ENCODE peak calls at places on chromosomes 7 and 10, in seven cellular contexts. Z, D, Q, P, L, V and F are unnamed samples.
A peak's percentile ranks its signal among the peaks of the same experiment; 100 is the strongest.

GRCh38 chr10:118832242-118832651 is 77.5 kb upstream of the CACUL1 start:
- DNase-seq in Z (no peak), Q (peak; percentile 72), P (peak; percentile 18), L (peak; percentile 37), V (no peak), D (peak; percentile 51), F (no peak)

GRCh38 chr10:65765006-65765546 is 1160.8 kb upstream of the LRRTM3 start:
- DNase-seq in D (no peak), L (no peak), Q (no peak), P (no peak), V (no peak), Z (no peak), F (no peak)

GRCh38 chr10:49611166-49611814 is 1.2 kb downstream of the SLC18A3 start:
- DNase-seq in L (no peak), V (no peak), D (no peak), Z (peak; percentile 54), Q (no peak), P (no peak), F (no peak)

GRCh38 chr7:15963206-15963605 is 276.7 kb upstream of the MEOX2 start:
- DNase-seq in P (no peak), D (no peak), L (no peak), Z (no peak), Q (no peak), V (no peak), F (no peak)

GRCh38 chr7:463362-464176 is 56.1 kb downstream of the PDGFA start:
- DNase-seq in L (no peak), Q (no peak), Z (peak; percentile 58), V (peak; percentile 19), D (no peak), P (no peak), F (no peak)

GRCh38 chr7:117597755-117598154 is 117.9 kb downstream of the CFTR start:
- DNase-seq in L (no peak), Q (no peak), D (no peak), Z (no peak), V (no peak), P (no peak), F (no peak)

GRCh38 chr10:93701903-93702277 is 502 bp downstream of the FRA10AC1 start:
- DNase-seq in P (no peak), L (no peak), Q (peak; percentile 53), V (no peak), D (peak; percentile 21), Z (no peak), F (no peak)

GRCh38 chr10:124661661-124662180 is 82.5 kb downstream of the FAM53B start:
- DNase-seq in Z (no peak), Q (no peak), V (no peak), D (no peak), P (no peak), L (no peak), F (no peak)

GRCh38 chr10:114100848-114101741 is 57.4 kb downstream of the ADRB1 start:
- DNase-seq in Q (peak; percentile 72), V (peak; percentile 22), P (no peak), Z (no peak), D (peak; percentile 42), L (no peak), F (no peak)

GRCh38 chr7:152366662-152367061 is 69.1 kb downstream of the KMT2C start:
- DNase-seq in Q (peak; percentile 39), D (peak; percentile 53), V (peak; percentile 31), L (peak; percentile 39), P (no peak), Z (no peak), F (no peak)

GRCh38 chr10:91552706-91553105 is 80.2 kb downstream of the PPP1R3C start:
- DNase-seq in V (peak; percentile 43), Z (no peak), L (peak; percentile 53), D (no peak), P (no peak), Q (peak; percentile 39), F (no peak)

GRCh38 chr10:130648807-130649206 is 512.6 kb downstream of the GLRX3 start:
- DNase-seq in D (no peak), L (no peak), P (no peak), Z (no peak), V (no peak), Q (no peak), F (no peak)

GRCh38 chr7:131346885-131347592 is 19.4 kb downstream of the MKLN1 start:
- DNase-seq in Q (no peak), L (peak; percentile 39), Z (no peak), P (no peak), V (no peak), D (no peak), F (no peak)

GRCh38 chr7:156177396-156178055 is 365.3 kb upstream of the SHH start:
- DNase-seq in Q (no peak), P (no peak), D (no peak), L (no peak), V (no peak), Z (peak; percentile 37), F (no peak)

GRCh38 chr10:129853236-129853946 is 110.7 kb downstream of the EBF3 start:
- DNase-seq in Q (peak; percentile 38), V (no peak), Z (no peak), D (no peak), P (no peak), L (no peak), F (no peak)

GRCh38 chr7:111855161-111855841 is 293.0 kb upstream of the IMMP2L start:
- DNase-seq in D (peak; percentile 69), L (peak; percentile 27), P (no peak), V (no peak), Q (peak; percentile 86), Z (no peak), F (peak; percentile 3)

GRCh38 chr10:18151491-18151890 is 11.3 kb downstream of the CACNB2 start:
- DNase-seq in Q (no peak), Z (no peak), V (no peak), P (no peak), L (no peak), D (no peak), F (no peak)

GRCh38 chr10:98158576-98158975 is 24.1 kb downstream of the R3HCC1L start:
- DNase-seq in L (no peak), D (no peak), Z (no peak), V (no peak), P (no peak), Q (no peak), F (no peak)

GRCh38 chr7:134695321-134695860 is 48.7 kb downstream of the BPGM start:
- DNase-seq in Z (no peak), V (peak; percentile 48), Q (peak; percentile 20), D (no peak), L (no peak), P (no peak), F (no peak)

GRCh38 chr10:43028143-43028542 is 48.7 kb upstream of the RET start:
- DNase-seq in P (no peak), D (no peak), V (no peak), Q (no peak), L (no peak), Z (no peak), F (no peak)

DNA sequence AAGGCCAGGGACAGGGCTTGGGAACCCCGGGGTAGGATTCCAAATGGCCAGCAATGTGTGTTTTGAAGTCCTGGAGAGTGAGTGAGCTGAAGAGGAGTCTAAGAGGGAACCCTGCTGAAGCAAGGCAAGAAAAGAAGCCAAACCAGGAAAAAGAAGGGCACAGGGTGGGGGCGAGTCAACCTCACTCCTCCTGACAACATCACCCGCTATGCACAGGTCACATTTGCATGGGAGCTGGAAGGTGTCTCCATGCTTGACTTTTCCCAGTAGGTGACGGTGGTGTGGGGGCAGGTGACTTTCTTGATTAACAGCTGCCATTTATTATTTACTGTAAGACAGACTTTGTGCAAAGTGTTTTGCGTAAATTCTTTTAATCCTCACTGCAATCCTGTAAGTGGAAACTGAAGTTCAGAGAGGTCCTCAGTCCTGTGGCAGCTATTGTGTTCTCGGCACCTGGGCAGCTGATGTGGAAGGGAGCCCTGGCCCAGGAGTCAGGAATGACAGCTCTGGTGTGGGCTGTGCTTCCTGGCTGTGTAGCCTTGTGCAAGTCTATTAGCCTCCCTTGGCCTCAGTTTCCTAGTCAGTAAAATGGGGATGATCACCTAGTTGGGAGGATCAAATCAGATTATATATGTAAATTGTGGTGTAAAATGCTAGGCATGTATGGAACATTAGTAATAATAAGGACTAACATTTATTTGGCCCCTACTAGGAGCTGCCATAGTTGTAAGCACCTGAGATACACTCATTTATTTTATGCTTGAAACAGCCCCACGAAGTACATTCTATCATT is 90.9 kb downstream of the SH3PXD2A start:
- DNase-seq in L (no peak), V (no peak), Z (no peak), Q (no peak), P (no peak), D (no peak), F (no peak)
- H3K4me3 ChIP-seq in L (no peak overlapping the region), V (no peak overlapping the region), Z (no peak overlapping the region), Q (no peak overlapping the region), P (no peak overlapping the region), D (no peak overlapping the region), F (peak overlapping the region; percentile 67)

DNA sequence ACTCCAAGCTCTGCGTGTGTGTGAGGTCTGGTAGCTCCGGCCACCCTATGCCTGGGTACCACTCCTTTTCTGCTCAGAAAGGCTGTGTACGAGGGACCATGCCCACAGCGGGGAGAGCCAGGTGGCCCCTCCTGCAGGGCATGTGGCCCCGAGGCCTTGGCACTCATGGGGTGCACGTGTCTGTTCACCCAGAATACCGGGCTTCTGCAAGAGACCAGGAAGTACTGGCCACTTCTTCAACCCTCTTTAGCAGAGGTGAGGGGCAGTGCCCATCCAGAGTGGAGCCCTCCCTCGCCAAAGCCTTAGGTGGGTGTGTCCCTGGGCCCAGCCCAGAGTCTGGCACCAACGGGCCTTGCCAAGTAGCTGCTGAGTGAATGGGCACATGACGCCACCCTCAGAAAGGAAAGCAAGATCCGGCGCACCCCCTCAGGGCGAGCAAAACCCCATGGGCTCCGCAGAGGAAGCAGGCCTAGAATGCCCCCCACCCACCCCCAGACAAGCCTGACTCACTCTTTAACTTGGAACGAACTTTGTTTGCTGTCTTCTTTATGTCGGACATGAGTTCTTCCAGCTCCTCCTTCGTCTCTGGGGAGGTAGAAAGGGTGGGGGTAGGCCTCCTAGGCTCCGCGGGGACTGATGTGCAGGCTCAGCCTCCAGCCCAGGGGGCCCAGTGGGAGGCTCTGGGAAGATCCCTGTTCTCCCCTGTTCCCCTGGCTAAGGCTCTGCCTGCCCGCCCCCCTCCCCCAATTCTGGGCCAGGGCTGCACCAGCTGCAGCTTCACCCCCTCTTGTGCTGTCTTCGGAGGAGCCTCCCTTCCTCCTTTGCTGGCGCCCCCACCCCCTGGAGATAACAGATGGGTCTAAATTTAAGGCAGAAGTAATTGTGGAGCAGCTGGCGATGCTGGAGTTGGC is 14.6 kb downstream of the STX1A start:
- DNase-seq in P (peak; percentile 38), L (no peak), Q (peak; percentile 59), V (no peak), Z (peak; percentile 80), D (no peak), F (no peak)
- H3K27ac ChIP-seq in P (peak overlapping the region; percentile 63), L (peak overlapping the region; percentile 51), Q (no peak overlapping the region), V (no peak overlapping the region), Z (no peak overlapping the region), D (no peak overlapping the region), F (no peak overlapping the region)

GRCh38 chr7:137462074-137462715 is 118.7 kb upstream of the PTN start:
- DNase-seq in L (no peak), Z (no peak), P (no peak), V (no peak), D (no peak), Q (peak; percentile 21), F (no peak)
- H3K4me3 ChIP-seq in L (no peak overlapping the region), Z (no peak overlapping the region), P (no peak overlapping the region), V (no peak overlapping the region), D (no peak overlapping the region), Q (no peak overlapping the region), F (no peak overlapping the region)

DNA sequence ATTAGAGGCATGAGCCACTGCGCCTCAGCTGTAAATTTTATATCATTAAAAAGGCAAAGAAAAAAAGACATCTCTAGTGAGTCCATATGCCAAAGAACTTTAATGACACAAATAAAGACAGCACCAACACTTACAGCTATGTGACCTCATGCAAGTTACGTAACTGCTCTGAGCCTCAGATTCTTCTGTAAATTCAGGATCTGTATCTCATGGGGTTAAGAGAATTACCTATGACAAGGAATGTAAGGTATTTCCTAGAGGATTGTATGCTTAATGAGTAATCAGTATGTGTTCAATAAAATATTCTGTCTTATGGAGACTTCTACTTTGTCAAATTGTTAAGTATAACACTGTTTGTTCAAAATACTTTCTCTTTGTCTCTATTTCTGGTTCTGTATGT is 274.0 kb upstream of the GLI3 start:
- DNase-seq in P (no peak), Q (peak; percentile 16), Z (no peak), L (no peak), V (no peak), D (no peak), F (no peak)
- H3K27ac ChIP-seq in P (no peak overlapping the region), Q (no peak overlapping the region), Z (no peak overlapping the region), L (no peak overlapping the region), V (no peak overlapping the region), D (no peak overlapping the region), F (no peak overlapping the region)